ENCODE peak calls at places on chromosomes 7 and 10, in seven cellular contexts. One of them, this sample, is unnamed.
A peak's percentile ranks its signal among the peaks of the same experiment; 100 is the strongest.

GRCh38 chr10:11448545-11449244 is 162.8 kb downstream of the USP6NL start:
- DNase-seq in DND-41: no peak
- DNase-seq in fibroblast of lung: no peak
- DNase-seq in aorta: no peak
- DNase-seq in GM12878: peak; percentile 44
- DNase-seq in hepatocyte: no peak
- DNase-seq in mammary epithelial cell: no peak
- DNase-seq in this sample: no peak

GRCh38 chr7:157016024-157016351 is 5.5 kb upstream of the MNX1 start:
- DNase-seq in DND-41: no peak
- DNase-seq in fibroblast of lung: no peak
- DNase-seq in aorta: no peak
- DNase-seq in GM12878: no peak
- DNase-seq in hepatocyte: no peak
- DNase-seq in mammary epithelial cell: no peak
- DNase-seq in this sample: no peak

GRCh38 chr7:128705891-128706333 is 33.2 kb upstream of the CALU start:
- DNase-seq in DND-41: no peak
- DNase-seq in fibroblast of lung: peak; percentile 15
- DNase-seq in aorta: no peak
- DNase-seq in GM12878: no peak
- DNase-seq in hepatocyte: no peak
- DNase-seq in mammary epithelial cell: no peak
- DNase-seq in this sample: no peak

GRCh38 chr10:5543628-5544027 is 18.9 kb downstream of the CALML3 start:
- DNase-seq in DND-41: no peak
- DNase-seq in fibroblast of lung: peak; percentile 20
- DNase-seq in aorta: no peak
- DNase-seq in GM12878: no peak
- DNase-seq in hepatocyte: no peak
- DNase-seq in mammary epithelial cell: no peak
- DNase-seq in this sample: no peak

GRCh38 chr10:44990965-44991364 is 9.8 kb upstream of the ZNF22 start:
- DNase-seq in DND-41: no peak
- DNase-seq in fibroblast of lung: no peak
- DNase-seq in aorta: no peak
- DNase-seq in GM12878: no peak
- DNase-seq in hepatocyte: no peak
- DNase-seq in mammary epithelial cell: no peak
- DNase-seq in this sample: no peak

GRCh38 chr7:70568674-70569334 is 563.1 kb upstream of the GALNT17 start:
- DNase-seq in DND-41: no peak
- DNase-seq in fibroblast of lung: peak; percentile 31
- DNase-seq in aorta: no peak
- DNase-seq in GM12878: no peak
- DNase-seq in hepatocyte: peak; percentile 35
- DNase-seq in mammary epithelial cell: no peak
- DNase-seq in this sample: no peak

GRCh38 chr10:58746470-58747185 is 234.0 kb downstream of the BICC1 start:
- DNase-seq in DND-41: no peak
- DNase-seq in fibroblast of lung: peak; percentile 61
- DNase-seq in aorta: no peak
- DNase-seq in GM12878: no peak
- DNase-seq in hepatocyte: no peak
- DNase-seq in mammary epithelial cell: no peak
- DNase-seq in this sample: no peak

GRCh38 chr10:29784175-29784773 is 149.5 kb upstream of the SVIL start:
- DNase-seq in DND-41: no peak
- DNase-seq in fibroblast of lung: peak; percentile 100
- DNase-seq in aorta: peak; percentile 78
- DNase-seq in GM12878: no peak
- DNase-seq in hepatocyte: peak; percentile 77
- DNase-seq in mammary epithelial cell: peak; percentile 100
- DNase-seq in this sample: no peak

GRCh38 chr10:58352956-58353610 is 18.3 kb downstream of the UBE2D1 start:
- DNase-seq in DND-41: no peak
- DNase-seq in fibroblast of lung: peak; percentile 47
- DNase-seq in aorta: no peak
- DNase-seq in GM12878: no peak
- DNase-seq in hepatocyte: no peak
- DNase-seq in mammary epithelial cell: no peak
- DNase-seq in this sample: no peak

GRCh38 chr7:101699399-101699798 is 70.3 kb upstream of the MYL10 start:
- DNase-seq in DND-41: no peak
- DNase-seq in fibroblast of lung: no peak
- DNase-seq in aorta: no peak
- DNase-seq in GM12878: no peak
- DNase-seq in hepatocyte: no peak
- DNase-seq in mammary epithelial cell: no peak
- DNase-seq in this sample: no peak

GRCh38 chr10:125779403-125780327 is 4.0 kb upstream of the MMP21 start:
- DNase-seq in DND-41: no peak
- DNase-seq in fibroblast of lung: no peak
- DNase-seq in aorta: no peak
- DNase-seq in GM12878: no peak
- DNase-seq in hepatocyte: no peak
- DNase-seq in mammary epithelial cell: no peak
- DNase-seq in this sample: no peak

GRCh38 chr7:44367475-44368030 is 42.2 kb upstream of the CAMK2B start:
- DNase-seq in DND-41: no peak
- DNase-seq in fibroblast of lung: no peak
- DNase-seq in aorta: no peak
- DNase-seq in GM12878: no peak
- DNase-seq in hepatocyte: no peak
- DNase-seq in mammary epithelial cell: no peak
- DNase-seq in this sample: no peak

GRCh38 chr7:14195896-14196295 is 206.4 kb upstream of the ETV1 start:
- DNase-seq in DND-41: no peak
- DNase-seq in fibroblast of lung: peak; percentile 2
- DNase-seq in aorta: no peak
- DNase-seq in GM12878: no peak
- DNase-seq in hepatocyte: no peak
- DNase-seq in mammary epithelial cell: no peak
- DNase-seq in this sample: no peak

GRCh38 chr7:54705436-54705835 is 53.6 kb downstream of the SEC61G start:
- DNase-seq in DND-41: no peak
- DNase-seq in fibroblast of lung: peak; percentile 50
- DNase-seq in aorta: no peak
- DNase-seq in GM12878: peak; percentile 33
- DNase-seq in hepatocyte: no peak
- DNase-seq in mammary epithelial cell: peak; percentile 72
- DNase-seq in this sample: no peak

GRCh38 chr10:117004627-117005453 is at the start of gene SHTN1:
- DNase-seq in DND-41: no peak
- DNase-seq in fibroblast of lung: peak; percentile 71
- DNase-seq in aorta: peak; percentile 77
- DNase-seq in GM12878: no peak
- DNase-seq in hepatocyte: peak; percentile 93
- DNase-seq in mammary epithelial cell: peak; percentile 75
- DNase-seq in this sample: no peak

GRCh38 chr7:35906191-35906908 is 105.5 kb downstream of the SEPTIN7 start:
- DNase-seq in DND-41: peak; percentile 73
- DNase-seq in fibroblast of lung: peak; percentile 67
- DNase-seq in aorta: no peak
- DNase-seq in GM12878: peak; percentile 68
- DNase-seq in hepatocyte: peak; percentile 83
- DNase-seq in mammary epithelial cell: peak; percentile 54
- DNase-seq in this sample: peak; percentile 58

GRCh38 chr7:143426479-143427142 is 16.6 kb upstream of the TAS2R60 start:
- DNase-seq in DND-41: no peak
- DNase-seq in fibroblast of lung: no peak
- DNase-seq in aorta: no peak
- DNase-seq in GM12878: no peak
- DNase-seq in hepatocyte: no peak
- DNase-seq in mammary epithelial cell: no peak
- DNase-seq in this sample: no peak

GRCh38 chr10:115525141-115525540 is 432.0 kb downstream of the ATRNL1 start:
- DNase-seq in DND-41: no peak
- DNase-seq in fibroblast of lung: no peak
- DNase-seq in aorta: no peak
- DNase-seq in GM12878: no peak
- DNase-seq in hepatocyte: no peak
- DNase-seq in mammary epithelial cell: no peak
- DNase-seq in this sample: no peak
- H3K9me3 ChIP-seq in DND-41: no peaks in the 10 kb centered on the region
- H3K9me3 ChIP-seq in fibroblast of lung: no peaks in the 10 kb centered on the region
- H3K9me3 ChIP-seq in aorta: peaks cover 3% of the 10 kb centered on the region
- H3K9me3 ChIP-seq in GM12878: no peaks in the 10 kb centered on the region
- H3K9me3 ChIP-seq in hepatocyte: no peaks in the 10 kb centered on the region
- H3K9me3 ChIP-seq in mammary epithelial cell: no peaks in the 10 kb centered on the region
- H3K9me3 ChIP-seq in this sample: no peaks in the 10 kb centered on the region

GRCh38 chr7:47496666-47497065 is 85.2 kb downstream of the TNS3 start:
- DNase-seq in DND-41: no peak
- DNase-seq in fibroblast of lung: no peak
- DNase-seq in aorta: peak; percentile 37
- DNase-seq in GM12878: no peak
- DNase-seq in hepatocyte: no peak
- DNase-seq in mammary epithelial cell: no peak
- DNase-seq in this sample: no peak

GRCh38 chr7:47495269-47495875 is 86.5 kb downstream of the TNS3 start:
- DNase-seq in DND-41: no peak
- DNase-seq in fibroblast of lung: no peak
- DNase-seq in aorta: peak; percentile 35
- DNase-seq in GM12878: no peak
- DNase-seq in hepatocyte: no peak
- DNase-seq in mammary epithelial cell: no peak
- DNase-seq in this sample: no peak

GRCh38 chr7:47498229-47499056 is 83.5 kb downstream of the TNS3 start:
- DNase-seq in DND-41: no peak
- DNase-seq in fibroblast of lung: no peak
- DNase-seq in aorta: peak; percentile 56
- DNase-seq in GM12878: no peak
- DNase-seq in hepatocyte: no peak
- DNase-seq in mammary epithelial cell: no peak
- DNase-seq in this sample: no peak

GRCh38 chr7:47496064-47496665 is 85.7 kb downstream of the TNS3 start:
- DNase-seq in DND-41: no peak
- DNase-seq in fibroblast of lung: no peak
- DNase-seq in aorta: no peak
- DNase-seq in GM12878: no peak
- DNase-seq in hepatocyte: no peak
- DNase-seq in mammary epithelial cell: no peak
- DNase-seq in this sample: no peak

DNA sequence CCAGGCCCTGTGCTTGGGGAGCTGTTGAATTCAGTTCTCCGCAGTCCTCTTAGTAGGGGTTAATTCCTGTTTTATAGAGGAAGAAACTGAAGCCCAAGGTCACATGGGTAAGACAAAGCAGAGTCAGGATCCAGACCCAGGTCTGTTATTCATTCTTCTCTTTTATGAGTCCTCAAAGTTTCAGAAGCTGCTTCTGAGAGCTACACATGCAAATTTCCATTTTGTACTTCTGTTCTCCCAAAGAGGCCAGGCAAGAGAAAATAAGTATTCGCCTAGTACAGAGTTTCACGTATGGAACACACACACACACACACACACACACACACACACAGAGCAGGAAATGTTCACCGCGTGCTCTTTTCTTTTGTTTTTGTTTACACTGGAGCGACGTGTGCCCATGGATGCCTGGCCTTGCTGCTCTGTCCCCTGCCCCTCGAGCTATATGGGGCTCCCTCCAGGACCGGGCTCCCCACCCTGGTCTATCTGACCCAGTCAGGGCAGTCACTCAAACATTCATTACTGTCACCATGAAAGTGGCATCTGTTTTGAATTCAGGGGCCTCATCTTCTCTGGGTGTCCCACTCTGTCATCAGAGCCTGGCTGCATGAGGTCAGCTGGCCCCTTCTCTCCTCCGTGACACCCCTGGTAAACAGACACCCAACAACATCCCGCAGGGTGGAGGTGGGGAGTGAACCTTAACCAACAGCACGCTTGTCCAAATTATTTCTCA is 84.4 kb downstream of the TNS3 start:
- DNase-seq in DND-41: no peak
- DNase-seq in fibroblast of lung: no peak
- DNase-seq in aorta: no peak
- DNase-seq in GM12878: peak; percentile 52
- DNase-seq in hepatocyte: no peak
- DNase-seq in mammary epithelial cell: no peak
- DNase-seq in this sample: no peak
- H3K4me1 ChIP-seq in DND-41: no peaks in the 10 kb centered on the region
- H3K4me1 ChIP-seq in fibroblast of lung: peaks cover 18% of the 10 kb centered on the region
- H3K4me1 ChIP-seq in aorta: no peaks in the 10 kb centered on the region
- H3K4me1 ChIP-seq in GM12878: peaks cover 47% of the 10 kb centered on the region
- H3K4me1 ChIP-seq in hepatocyte: peaks cover 86% of the 10 kb centered on the region
- H3K4me1 ChIP-seq in mammary epithelial cell: peaks cover 4% of the 10 kb centered on the region
- H3K4me1 ChIP-seq in this sample: no peaks in the 10 kb centered on the region

DNA sequence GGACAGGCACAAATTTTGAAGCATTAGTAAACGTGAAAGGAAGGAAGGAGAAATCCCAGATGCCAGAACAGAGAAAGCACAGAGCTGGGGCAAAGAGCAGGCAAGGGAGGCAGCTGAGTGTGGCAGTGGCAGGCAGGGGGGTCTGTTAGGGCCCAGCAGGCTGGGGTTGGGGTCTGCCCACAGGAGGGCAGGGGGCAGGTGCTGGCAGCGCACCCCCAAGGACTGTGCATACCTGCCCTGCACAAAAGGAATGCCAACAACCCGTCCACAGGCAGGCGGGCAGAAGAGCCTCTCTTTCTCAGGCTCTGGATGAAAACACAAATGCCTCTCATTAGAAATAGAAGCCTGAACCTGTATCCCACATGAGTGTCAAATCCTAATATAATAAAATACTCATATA is 552.3 kb downstream of the PTPRN2 start:
- DNase-seq in DND-41: no peak
- DNase-seq in fibroblast of lung: no peak
- DNase-seq in aorta: no peak
- DNase-seq in GM12878: no peak
- DNase-seq in hepatocyte: no peak
- DNase-seq in mammary epithelial cell: no peak
- DNase-seq in this sample: no peak
- H3K9me3 ChIP-seq in DND-41: peaks cover 12% of the 10 kb centered on the region
- H3K9me3 ChIP-seq in fibroblast of lung: no peaks in the 10 kb centered on the region
- H3K9me3 ChIP-seq in aorta: peaks cover 10% of the 10 kb centered on the region
- H3K9me3 ChIP-seq in GM12878: no peaks in the 10 kb centered on the region
- H3K9me3 ChIP-seq in hepatocyte: no peaks in the 10 kb centered on the region
- H3K9me3 ChIP-seq in mammary epithelial cell: peaks cover 19% of the 10 kb centered on the region
- H3K9me3 ChIP-seq in this sample: peaks cover 4% of the 10 kb centered on the region

DNA sequence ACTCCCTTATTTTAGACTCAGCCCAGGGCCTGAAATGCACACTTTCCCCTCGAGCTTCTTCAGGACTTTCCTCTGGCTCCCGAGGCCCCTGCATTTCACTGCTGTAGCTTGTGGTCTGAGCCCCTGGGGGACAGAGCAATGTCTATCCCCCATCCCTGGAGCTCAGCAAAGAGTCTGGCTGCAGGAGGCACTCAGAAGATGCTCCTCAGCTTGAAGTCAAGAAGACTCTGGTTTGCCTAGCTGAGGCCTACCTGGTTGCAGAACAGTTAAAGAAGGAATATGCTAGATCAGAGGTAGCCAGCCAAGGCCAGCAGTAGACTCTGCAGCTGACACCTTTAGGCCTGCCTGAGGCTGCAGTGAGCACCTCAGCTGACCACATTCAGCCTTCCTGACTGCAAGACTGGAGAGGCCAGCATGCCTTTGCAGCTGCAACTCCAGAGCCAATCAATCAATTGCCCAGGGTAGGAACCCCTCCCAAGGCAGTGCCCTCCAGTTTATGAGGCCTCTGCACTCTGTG is 36.9 kb upstream of the IKZF1 start:
- DNase-seq in DND-41: peak; percentile 61
- DNase-seq in fibroblast of lung: no peak
- DNase-seq in aorta: no peak
- DNase-seq in GM12878: no peak
- DNase-seq in hepatocyte: no peak
- DNase-seq in mammary epithelial cell: no peak
- DNase-seq in this sample: no peak
- H3K4me1 ChIP-seq in DND-41: peaks cover 76% of the 10 kb centered on the region
- H3K4me1 ChIP-seq in fibroblast of lung: no peaks in the 10 kb centered on the region
- H3K4me1 ChIP-seq in aorta: no peaks in the 10 kb centered on the region
- H3K4me1 ChIP-seq in GM12878: peaks cover 88% of the 10 kb centered on the region
- H3K4me1 ChIP-seq in hepatocyte: no peaks in the 10 kb centered on the region
- H3K4me1 ChIP-seq in mammary epithelial cell: no peaks in the 10 kb centered on the region
- H3K4me1 ChIP-seq in this sample: peaks cover 98% of the 10 kb centered on the region

GRCh38 chr7:4018917-4019316 is 663.2 kb upstream of the FOXK1 start:
- DNase-seq in DND-41: no peak
- DNase-seq in fibroblast of lung: no peak
- DNase-seq in aorta: no peak
- DNase-seq in GM12878: no peak
- DNase-seq in hepatocyte: no peak
- DNase-seq in mammary epithelial cell: no peak
- DNase-seq in this sample: no peak
- H3K9me3 ChIP-seq in DND-41: peaks cover 20% of the 10 kb centered on the region
- H3K9me3 ChIP-seq in fibroblast of lung: no peaks in the 10 kb centered on the region
- H3K9me3 ChIP-seq in aorta: peaks cover 2% of the 10 kb centered on the region
- H3K9me3 ChIP-seq in GM12878: no peaks in the 10 kb centered on the region
- H3K9me3 ChIP-seq in hepatocyte: no peaks in the 10 kb centered on the region
- H3K9me3 ChIP-seq in mammary epithelial cell: peaks cover 39% of the 10 kb centered on the region
- H3K9me3 ChIP-seq in this sample: no peaks in the 10 kb centered on the region

This sample was measured in CD8-positive, alpha-beta memory T cell.